ENCODE peak calls at places on chromosomes 12 and 14, in seven cellular contexts. F is A673; G is IMR-90; O is CD4-positive, alpha-beta T cell; M is uterus; X is SJSA1; I is sigmoid colon. Q is an unnamed sample. For H3K9me3, the result is how much of the 10 kb centered on the place peaks cover.

GRCh38 chr14:28577711-28578131 is 188.9 kb upstream of the FOXG1 start:
- DNase-seq in F (peak), G (no peak), O (no peak), M (no peak), X (peak), I (no peak), Q (no peak)

GRCh38 chr14:104146651-104147345 is 8.4 kb downstream of the KIF26A start:
- DNase-seq in F (no peak), G (no peak), O (no peak), M (no peak), X (no peak), I (peak), Q (no peak)

GRCh38 chr14:100292776-100293461 is 13.3 kb downstream of the SLC25A29 start:
- DNase-seq in F (no peak), G (no peak), O (no peak), M (peak), X (no peak), I (no peak), Q (peak)

GRCh38 chr14:99389171-99389826 is 91.4 kb downstream of the SETD3 start:
- DNase-seq in F (peak), G (peak), O (no peak), M (no peak), X (peak), I (no peak), Q (peak)

GRCh38 chr12:131761638-131762037 is 50.7 kb downstream of the SFSWAP start:
- DNase-seq in F (no peak), G (no peak), O (no peak), M (no peak), X (no peak), I (no peak), Q (no peak)

GRCh38 chr12:65891987-65892481 is 67.8 kb downstream of the HMGA2 start:
- DNase-seq in F (peak), G (peak), O (no peak), M (peak), X (peak), I (peak), Q (no peak)

GRCh38 chr14:34081576-34082136 is 130.8 kb upstream of the EGLN3 start:
- DNase-seq in F (peak), G (peak), O (no peak), M (no peak), X (peak), I (no peak), Q (no peak)

GRCh38 chr14:104998801-104999200 is 13.2 kb downstream of the CLBA1 start:
- DNase-seq in F (no peak), G (no peak), O (no peak), M (no peak), X (no peak), I (no peak), Q (no peak)

GRCh38 chr12:22626429-22626828 is 1.5 kb downstream of the ETNK1 start:
- DNase-seq in F (peak), G (peak), O (no peak), M (no peak), X (no peak), I (no peak), Q (no peak)

GRCh38 chr12:23126794-23127193 is 501.8 kb downstream of the ETNK1 start:
- DNase-seq in F (no peak), G (no peak), O (no peak), M (no peak), X (no peak), I (no peak), Q (no peak)

GRCh38 chr12:66103011-66103913 is 27.3 kb downstream of the LLPH start:
- DNase-seq in F (no peak), G (peak), O (no peak), M (no peak), X (no peak), I (no peak), Q (no peak)

DNA sequence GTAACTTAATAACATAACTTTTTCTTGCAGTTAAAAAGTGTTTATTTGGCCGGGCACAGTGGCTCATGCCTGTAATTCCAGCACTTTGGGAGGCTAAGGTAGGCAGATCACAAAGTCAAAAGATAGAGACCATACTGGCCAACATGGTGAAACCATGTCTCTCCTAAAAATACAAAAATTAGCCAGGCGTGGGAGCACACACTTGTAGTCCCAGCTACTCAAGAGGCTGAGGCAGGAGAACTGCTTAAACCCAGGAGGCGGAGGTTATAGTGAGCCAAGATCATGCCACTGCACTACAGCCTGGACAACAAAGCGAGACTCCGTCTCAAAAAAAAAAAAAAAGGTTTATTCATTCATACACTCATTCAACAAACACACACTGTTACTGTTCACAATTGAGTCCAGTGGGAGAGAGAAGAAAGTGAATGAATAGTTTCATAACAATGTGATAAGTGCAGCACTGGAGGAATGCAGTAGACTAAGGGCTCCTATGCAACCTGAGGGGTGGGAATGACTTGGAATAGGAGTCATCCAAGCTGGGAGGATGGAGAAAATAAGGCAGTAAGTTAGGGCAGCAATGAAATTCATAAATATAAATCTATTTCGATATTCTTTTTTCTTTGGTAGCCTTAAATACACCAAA is 19.8 kb downstream of the DAD1 start:
- DNase-seq in F (no peak), G (peak), O (no peak), M (no peak), X (no peak), I (no peak), Q (no peak)
- H3K27ac ChIP-seq in F (peak), G (no peak), O (peak), M (no peak), X (no peak), I (no peak), Q (peak)

GRCh38 chr12:34339922-34340321 is 317.6 kb downstream of the ALG10 start:
- DNase-seq in F (no peak), G (no peak), O (no peak), M (no peak), X (no peak), I (no peak), Q (no peak)

GRCh38 chr12:34342048-34342447 is 319.8 kb downstream of the ALG10 start:
- DNase-seq in F (no peak), G (no peak), O (no peak), M (no peak), X (no peak), I (no peak), Q (no peak)

GRCh38 chr12:34343345-34343744 is 321.0 kb downstream of the ALG10 start:
- DNase-seq in F (no peak), G (no peak), O (no peak), M (no peak), X (no peak), I (no peak), Q (no peak)

GRCh38 chr12:34340534-34341361 is 318.5 kb downstream of the ALG10 start:
- DNase-seq in F (no peak), G (no peak), O (no peak), M (no peak), X (no peak), I (no peak), Q (no peak)

DNA sequence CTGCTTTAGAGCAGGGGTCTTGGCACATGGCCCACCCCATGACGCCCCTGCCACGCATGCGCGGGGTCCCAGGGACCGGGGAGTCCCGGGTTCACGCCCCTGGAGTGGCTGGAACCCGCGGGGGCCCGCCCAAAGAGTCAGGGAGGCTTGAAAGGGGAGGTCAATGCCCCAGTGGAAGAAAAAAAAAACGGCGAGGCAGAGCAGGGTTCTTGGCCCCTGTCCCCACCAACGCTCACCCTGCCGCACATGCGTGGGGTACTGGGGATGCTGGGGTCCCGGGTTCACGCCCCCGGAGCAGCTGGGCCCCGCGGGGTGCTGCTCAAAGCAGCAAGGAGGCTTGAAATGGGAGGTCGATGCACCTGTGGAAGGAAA is 319.1 kb downstream of the ALG10 start:
- DNase-seq in F (no peak), G (no peak), O (no peak), M (no peak), X (no peak), I (no peak), Q (no peak)
- H3K9me3 ChIP-seq in F (under half), G (under half), O (under half), M (under half), X (under half), I (under half), Q (under half)

GRCh38 chr12:1778911-1779310 is 41.5 kb upstream of the LRTM2 start:
- DNase-seq in F (no peak), G (no peak), O (no peak), M (no peak), X (no peak), I (no peak), Q (no peak)

GRCh38 chr12:1776139-1776975 is 44.0 kb upstream of the LRTM2 start:
- DNase-seq in F (peak), G (peak), O (no peak), M (no peak), X (peak), I (no peak), Q (no peak)

GRCh38 chr12:1773937-1774655 is 46.3 kb upstream of the LRTM2 start:
- DNase-seq in F (no peak), G (peak), O (no peak), M (no peak), X (no peak), I (no peak), Q (no peak)

GRCh38 chr12:1779783-1780182 is 40.6 kb upstream of the LRTM2 start:
- DNase-seq in F (no peak), G (peak), O (no peak), M (no peak), X (no peak), I (no peak), Q (no peak)

GRCh38 chr12:1777798-1778197 is 42.6 kb upstream of the LRTM2 start:
- DNase-seq in F (no peak), G (peak), O (no peak), M (no peak), X (peak), I (no peak), Q (no peak)
- H3K27ac ChIP-seq in F (no peak), G (peak), O (no peak), M (no peak), X (no peak), I (no peak), Q (no peak)

GRCh38 chr12:34290191-34290995 is 268.1 kb downstream of the ALG10 start:
- DNase-seq in F (no peak), G (no peak), O (no peak), M (peak), X (no peak), I (peak), Q (peak)
- H3K9me3 ChIP-seq in F (under half), G (half or more), O (under half), M (under half), X (under half), I (under half), Q (under half)

DNA sequence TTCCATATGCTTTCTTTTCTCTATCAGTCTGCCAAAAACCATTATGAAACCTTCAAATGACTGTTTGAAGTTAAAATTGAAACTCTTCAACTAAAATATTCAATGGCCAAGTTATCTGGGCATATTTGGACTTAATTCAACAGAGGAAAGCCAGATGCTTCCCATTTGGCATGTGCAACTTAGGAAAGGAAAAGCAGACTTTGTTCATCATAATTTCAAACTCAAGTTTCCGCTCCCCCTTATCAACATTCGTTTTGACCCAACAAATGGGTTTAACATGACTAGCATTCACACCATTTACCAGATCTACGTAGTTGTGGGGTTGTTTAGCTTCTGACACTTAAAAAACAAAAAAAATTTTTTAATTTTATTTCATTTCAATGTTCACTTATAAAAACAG is 75.7 kb downstream of the PLEKHG7 start:
- DNase-seq in F (no peak), G (no peak), O (no peak), M (no peak), X (no peak), I (no peak), Q (no peak)
- H3K27ac ChIP-seq in F (no peak), G (no peak), O (no peak), M (peak), X (no peak), I (no peak), Q (no peak)